ENCODE peak calls at places on chromosome 11, in eight cellular contexts. A, G, H, R, Y, X, U and L are unnamed samples.
A peak's percentile ranks its signal among the peaks of the same experiment; 100 is the strongest.

GRCh38 chr11:16613401-16614381 is 124.8 kb upstream of the C11orf58 start:
- DNase-seq in R (peak; percentile 90), Y (no peak), U (peak; percentile 89), H (peak; percentile 44), G (peak; percentile 79), A (peak; percentile 90), X (peak; percentile 78), L (no peak)

GRCh38 chr11:60946601-60947265 is 5.2 kb downstream of the SLC15A3 start:
- DNase-seq in H (no peak), U (no peak), Y (no peak), R (no peak), X (no peak), A (no peak), G (no peak), L (no peak)

GRCh38 chr11:128182844-128183243 is 404.5 kb downstream of the ETS1 start:
- DNase-seq in X (no peak), H (no peak), U (no peak), G (no peak), R (no peak), A (no peak), Y (no peak), L (no peak)

GRCh38 chr11:9263840-9264380 is 1.2 kb downstream of the DENND5A start:
- DNase-seq in Y (no peak), X (no peak), R (no peak), H (no peak), A (no peak), U (no peak), G (peak; percentile 89), L (peak; percentile 27)

GRCh38 chr11:107203656-107204055 is 185.4 kb upstream of the GUCY1A2 start:
- DNase-seq in G (no peak), A (no peak), Y (no peak), R (no peak), H (no peak), X (no peak), U (no peak), L (no peak)

GRCh38 chr11:17839973-17840611 is 105.5 kb downstream of the KCNC1 start:
- DNase-seq in U (no peak), A (no peak), G (no peak), Y (no peak), R (no peak), X (no peak), H (peak; percentile 37), L (no peak)

GRCh38 chr11:69142894-69143293 is 12.8 kb upstream of the SMIM38 start:
- DNase-seq in G (no peak), U (no peak), H (no peak), Y (no peak), R (no peak), X (no peak), A (no peak), L (no peak)

GRCh38 chr11:19392321-19392720 is 151.6 kb upstream of the E2F8 start:
- DNase-seq in A (no peak), H (no peak), X (no peak), R (no peak), G (no peak), U (no peak), Y (no peak), L (no peak)

GRCh38 chr11:100612766-100613165 is 74.3 kb upstream of the ARHGAP42 start:
- DNase-seq in H (no peak), Y (no peak), U (no peak), X (no peak), R (no peak), A (no peak), G (no peak), L (no peak)

GRCh38 chr11:2551131-2551530 is 106.3 kb downstream of the KCNQ1 start:
- DNase-seq in Y (no peak), R (peak; percentile 35), G (no peak), H (no peak), U (peak; percentile 12), A (no peak), X (peak; percentile 0), L (no peak)

GRCh38 chr11:83287631-83288030 is 1.5 kb upstream of the CCDC90B start:
- DNase-seq in H (no peak), R (no peak), X (no peak), A (no peak), U (no peak), G (peak; percentile 43), Y (no peak), L (no peak)

GRCh38 chr11:36403661-36404060 is 106.4 kb downstream of the TRAF6 start:
- DNase-seq in U (no peak), Y (no peak), X (no peak), G (no peak), R (no peak), A (no peak), H (no peak), L (no peak)

GRCh38 chr11:75719089-75719638 is 1.5 kb downstream of the MOGAT2 start:
- DNase-seq in H (no peak), R (peak; percentile 31), G (peak; percentile 52), U (no peak), Y (no peak), A (no peak), X (no peak), L (no peak)

GRCh38 chr11:23455291-23455864 is 595.1 kb upstream of the CCDC179 start:
- DNase-seq in G (no peak), Y (no peak), X (no peak), U (no peak), R (no peak), H (no peak), A (no peak), L (no peak)

GRCh38 chr11:70491696-70492472 is 93.6 kb downstream of the CTTN start:
- DNase-seq in Y (no peak), A (no peak), X (no peak), U (peak; percentile 44), H (no peak), G (no peak), R (peak; percentile 62), L (no peak)

GRCh38 chr11:9214765-9215164 is 50.4 kb downstream of the DENND5A start:
- DNase-seq in R (no peak), H (peak; percentile 33), A (no peak), X (no peak), Y (no peak), G (no peak), U (no peak), L (no peak)

GRCh38 chr11:44178381-44178780 is 82.9 kb downstream of the EXT2 start:
- DNase-seq in U (no peak), G (no peak), X (no peak), Y (no peak), R (no peak), A (no peak), H (no peak), L (no peak)

DNA sequence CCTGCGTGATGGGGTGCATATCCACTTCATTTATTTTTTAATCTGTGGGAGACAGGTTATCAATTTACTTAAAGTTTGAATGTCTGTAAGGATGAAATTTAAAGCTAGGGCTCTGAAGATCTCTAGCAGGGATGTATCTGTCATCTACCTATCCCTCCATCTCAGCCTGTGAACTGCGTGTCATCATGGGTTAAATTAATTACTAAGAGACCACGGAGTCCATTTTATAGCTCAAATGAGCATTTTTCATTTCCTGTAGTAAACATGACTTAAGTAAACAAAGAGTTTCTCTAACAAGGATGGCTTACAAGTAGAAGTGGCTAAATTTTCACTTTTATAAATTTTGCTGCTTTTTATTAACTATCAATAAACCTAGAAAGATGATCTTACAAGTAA is 2.9 kb upstream of the GLB1L3 start:
- DNase-seq in Y (no peak), U (no peak), G (no peak), H (no peak), A (no peak), X (no peak), R (no peak), L (no peak)
- H3K4me3 ChIP-seq in Y (no peak overlapping the region), U (no peak overlapping the region), G (no peak overlapping the region), H (no peak overlapping the region), A (no peak overlapping the region), X (no peak overlapping the region), R (no peak overlapping the region), L (no peak overlapping the region)

DNA sequence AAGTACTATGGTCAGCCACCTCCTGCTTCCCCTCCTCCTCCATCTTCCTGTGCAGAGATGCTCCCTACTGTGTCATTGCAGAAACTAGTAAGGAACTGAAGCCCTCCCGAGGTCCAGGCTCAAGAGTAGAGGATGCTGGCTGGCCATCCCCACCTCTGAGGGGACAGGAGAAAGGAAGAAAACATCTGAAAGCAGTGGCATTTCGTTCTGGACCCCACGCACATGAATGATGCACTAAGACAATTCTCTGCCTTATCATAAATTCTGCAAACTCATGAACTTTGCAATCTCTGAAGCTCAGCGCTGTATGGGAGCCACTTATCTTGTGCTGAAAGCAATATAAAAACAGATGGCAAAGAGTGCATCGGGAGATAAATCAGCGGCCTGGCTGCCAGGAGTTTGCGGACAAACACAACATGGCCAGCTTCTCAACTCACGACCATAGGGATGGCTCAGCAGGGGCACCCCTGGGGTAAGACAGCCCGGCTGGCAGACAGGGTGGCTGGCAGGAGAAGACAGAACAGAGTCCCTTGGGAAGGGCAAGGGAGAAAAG is 306.4 kb downstream of the NXPE2 start:
- DNase-seq in R (no peak), Y (no peak), U (no peak), G (no peak), X (no peak), A (no peak), H (no peak), L (no peak)
- TF ChIP-seq CTCF in R (no peak), Y (no peak), U (no peak), G (no peak), X (no peak), A (no peak), H (no peak), L (no peak)

GRCh38 chr11:66051766-66052663 is at the start of gene SF3B2:
- DNase-seq in H (peak; percentile 95), R (peak; percentile 100), G (peak; percentile 100), U (peak; percentile 99), X (peak; percentile 98), A (peak; percentile 98), Y (peak; percentile 93), L (peak; percentile 61)

GRCh38 chr11:66050581-66051231 is 1.5 kb upstream of the SF3B2 start:
- DNase-seq in H (no peak), G (no peak), U (no peak), Y (no peak), R (peak; percentile 58), X (no peak), A (no peak), L (no peak)

GRCh38 chr11:66052664-66052982 is 459 bp downstream of the SF3B2 start:
- DNase-seq in U (no peak), X (no peak), A (no peak), Y (no peak), R (no peak), G (no peak), H (no peak), L (no peak)

GRCh38 chr11:66048525-66049313 is at the start of gene GAL3ST3:
- DNase-seq in X (no peak), R (peak; percentile 72), H (no peak), A (no peak), G (no peak), Y (no peak), U (no peak), L (no peak)

DNA sequence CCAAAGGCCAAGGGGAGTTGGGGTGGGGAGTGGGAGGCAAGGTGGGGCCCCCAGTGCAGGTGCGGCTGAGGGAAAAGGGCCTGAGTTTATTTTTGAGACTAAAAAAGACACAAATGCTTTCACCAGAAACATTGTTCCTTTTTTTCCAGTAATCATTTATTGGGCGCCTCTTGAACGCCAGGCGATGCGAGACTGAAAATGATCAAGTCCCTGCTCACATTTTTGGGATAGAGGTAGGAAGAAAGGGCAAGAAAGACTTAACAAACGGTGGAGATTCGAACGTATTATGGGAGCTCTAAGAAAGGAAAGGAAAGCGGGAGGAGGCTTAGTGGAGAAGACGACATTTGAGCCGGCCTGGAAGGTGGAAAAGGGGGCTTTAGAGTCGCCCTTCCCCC is 796 bp upstream of the SF3B2 start:
- DNase-seq in A (no peak), G (no peak), U (no peak), X (no peak), R (peak; percentile 71), H (no peak), Y (no peak), L (no peak)
- H3K4me3 ChIP-seq in A (peak overlapping the region; percentile 100), G (peak overlapping the region; percentile 54), U (peak overlapping the region; percentile 89), X (peak overlapping the region; percentile 95), R (peak overlapping the region; percentile 99), H (peak overlapping the region; percentile 97), Y (peak overlapping the region; percentile 88), L (peak overlapping the region; percentile 95)

GRCh38 chr11:120303004-120303637 is 22.0 kb upstream of the TLCD5 start:
- DNase-seq in A (peak; percentile 51), Y (no peak), R (no peak), U (peak; percentile 79), X (peak; percentile 61), H (no peak), G (peak; percentile 85), L (peak; percentile 40)
- TF ChIP-seq CTCF in A (peak; percentile 95), Y (peak; percentile 80), R (peak; percentile 94), U (peak; percentile 81), X (peak; percentile 92), H (peak; percentile 77), G (peak; percentile 96), L (peak; percentile 99)